ENCODE peak calls at places on chromosomes 6 and 20, in five cellular contexts. One of them, this sample, is unnamed. For H3K36me3, the result is how much of the 10 kb centered on the place peaks cover.

GRCh38 chr6:63121166-63121565 is 90.1 kb upstream of the FKBP1C start:
- DNase-seq in BE2C: no peak
- DNase-seq in A673: no peak
- DNase-seq in IMR-90: no peak
- DNase-seq in uterus: no peak
- DNase-seq in this sample: no peak

GRCh38 chr6:82283771-82284420 is 36.4 kb upstream of the IBTK start:
- DNase-seq in IMR-90: no peak
- DNase-seq in A673: no peak
- DNase-seq in BE2C: no peak
- DNase-seq in uterus: no peak
- DNase-seq in this sample: no peak

GRCh38 chr20:38727602-38728236 is 3.4 kb downstream of the SLC32A1 start:
- DNase-seq in uterus: no peak
- DNase-seq in BE2C: no peak
- DNase-seq in IMR-90: no peak
- DNase-seq in A673: no peak
- DNase-seq in this sample: no peak

GRCh38 chr6:130943738-130944137 is 116.5 kb downstream of the SMLR1 start:
- DNase-seq in A673: no peak
- DNase-seq in BE2C: no peak
- DNase-seq in IMR-90: no peak
- DNase-seq in uterus: no peak
- DNase-seq in this sample: no peak

GRCh38 chr20:56429496-56429895 is 17.4 kb downstream of the CASS4 start:
- DNase-seq in BE2C: no peak
- DNase-seq in IMR-90: peak
- DNase-seq in A673: no peak
- DNase-seq in uterus: no peak
- DNase-seq in this sample: no peak

GRCh38 chr6:32177182-32177787 is 920 bp upstream of the RNF5 start:
- DNase-seq in A673: peak
- DNase-seq in IMR-90: no peak
- DNase-seq in uterus: no peak
- DNase-seq in BE2C: peak
- DNase-seq in this sample: no peak

GRCh38 chr6:164322533-164322932 is 908.0 kb downstream of the QKI start:
- DNase-seq in IMR-90: no peak
- DNase-seq in BE2C: no peak
- DNase-seq in uterus: no peak
- DNase-seq in A673: peak
- DNase-seq in this sample: no peak

GRCh38 chr6:143545976-143546547 is 34.5 kb upstream of the FUCA2 start:
- DNase-seq in BE2C: no peak
- DNase-seq in A673: no peak
- DNase-seq in uterus: no peak
- DNase-seq in IMR-90: peak
- DNase-seq in this sample: no peak

GRCh38 chr20:52191132-52191435 is 495 bp downstream of the ZFP64 start:
- DNase-seq in IMR-90: peak
- DNase-seq in BE2C: no peak
- DNase-seq in A673: no peak
- DNase-seq in uterus: no peak
- DNase-seq in this sample: no peak

GRCh38 chr20:38046572-38046971 is 13.0 kb downstream of the RPRD1B start:
- DNase-seq in BE2C: no peak
- DNase-seq in uterus: no peak
- DNase-seq in IMR-90: no peak
- DNase-seq in A673: no peak
- DNase-seq in this sample: no peak

GRCh38 chr6:18343741-18344140 is 43.4 kb upstream of the RNF144B start:
- DNase-seq in A673: peak
- DNase-seq in IMR-90: peak
- DNase-seq in BE2C: no peak
- DNase-seq in uterus: no peak
- DNase-seq in this sample: no peak

GRCh38 chr6:76792394-76792793 is 670.9 kb downstream of the HTR1B start:
- DNase-seq in A673: no peak
- DNase-seq in IMR-90: peak
- DNase-seq in uterus: no peak
- DNase-seq in BE2C: no peak
- DNase-seq in this sample: no peak

GRCh38 chr6:46491201-46491788 is at the start of gene RCAN2:
- DNase-seq in IMR-90: peak
- DNase-seq in uterus: peak
- DNase-seq in BE2C: peak
- DNase-seq in A673: peak
- DNase-seq in this sample: peak

GRCh38 chr6:122459240-122459639 is 12.4 kb downstream of the SERINC1 start:
- DNase-seq in uterus: no peak
- DNase-seq in A673: no peak
- DNase-seq in IMR-90: peak
- DNase-seq in BE2C: no peak
- DNase-seq in this sample: no peak

GRCh38 chr6:27280064-27280539 is 32.0 kb downstream of the POM121L2 start:
- DNase-seq in BE2C: peak
- DNase-seq in A673: peak
- DNase-seq in IMR-90: peak
- DNase-seq in uterus: no peak
- DNase-seq in this sample: no peak

GRCh38 chr6:36727491-36728021 is 29.9 kb downstream of the RAB44 start:
- DNase-seq in BE2C: no peak
- DNase-seq in uterus: no peak
- DNase-seq in IMR-90: peak
- DNase-seq in A673: no peak
- DNase-seq in this sample: peak

GRCh38 chr20:37417857-37418501 is 72.0 kb downstream of the SRC start:
- DNase-seq in uterus: no peak
- DNase-seq in A673: no peak
- DNase-seq in IMR-90: peak
- DNase-seq in BE2C: no peak
- DNase-seq in this sample: no peak

GRCh38 chr6:75849329-75850025 is 100.4 kb downstream of the MYO6 start:
- DNase-seq in IMR-90: peak
- DNase-seq in BE2C: no peak
- DNase-seq in uterus: no peak
- DNase-seq in A673: no peak
- DNase-seq in this sample: no peak

GRCh38 chr6:70299456-70299855 is 3.4 kb downstream of the COL9A1 start:
- DNase-seq in uterus: no peak
- DNase-seq in IMR-90: peak
- DNase-seq in A673: peak
- DNase-seq in BE2C: no peak
- DNase-seq in this sample: no peak

GRCh38 chr6:7433211-7433610 is 43.6 kb downstream of the RIOK1 start:
- DNase-seq in BE2C: no peak
- DNase-seq in A673: no peak
- DNase-seq in IMR-90: no peak
- DNase-seq in uterus: no peak
- DNase-seq in this sample: no peak

GRCh38 chr20:46946796-46947195 is 52.2 kb downstream of the EYA2 start:
- DNase-seq in uterus: no peak
- DNase-seq in IMR-90: peak
- DNase-seq in BE2C: no peak
- DNase-seq in A673: no peak
- DNase-seq in this sample: no peak

GRCh38 chr6:16925461-16925860 is 164.2 kb upstream of the ATXN1 start:
- DNase-seq in IMR-90: peak
- DNase-seq in uterus: no peak
- DNase-seq in A673: no peak
- DNase-seq in BE2C: no peak
- DNase-seq in this sample: no peak

GRCh38 chr6:21026576-21027273 is 492.5 kb downstream of the CDKAL1 start:
- DNase-seq in IMR-90: peak
- DNase-seq in A673: no peak
- DNase-seq in uterus: no peak
- DNase-seq in BE2C: no peak
- DNase-seq in this sample: no peak

GRCh38 chr6:154619183-154619582 is 108.7 kb upstream of the CNKSR3 start:
- DNase-seq in BE2C: no peak
- DNase-seq in IMR-90: no peak
- DNase-seq in uterus: no peak
- DNase-seq in A673: no peak
- DNase-seq in this sample: no peak

GRCh38 chr6:132202569-132202968 is 198.7 kb downstream of the MOXD1 start:
- DNase-seq in A673: peak
- DNase-seq in IMR-90: peak
- DNase-seq in uterus: no peak
- DNase-seq in BE2C: no peak
- DNase-seq in this sample: no peak

DNA sequence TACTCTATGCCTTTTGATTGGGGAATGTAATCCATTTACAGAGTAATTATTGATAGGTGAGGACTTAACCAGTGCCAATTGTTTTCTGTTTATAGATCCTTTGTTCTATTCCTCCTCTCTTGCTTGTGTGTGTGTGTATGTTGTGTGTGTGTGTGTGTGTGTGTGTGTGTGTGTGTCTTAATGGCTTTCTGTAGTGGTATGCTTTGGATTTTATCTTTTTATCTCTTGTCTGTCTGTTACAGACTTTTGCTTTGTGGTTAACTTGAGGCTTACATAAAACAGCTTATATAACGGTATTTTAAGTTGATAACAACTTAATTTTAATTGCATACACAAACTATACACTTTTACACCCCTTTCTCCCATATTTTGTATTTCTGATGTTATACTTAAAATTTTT is 54.7 kb downstream of the CDC5L start:
- DNase-seq in uterus: no peak
- DNase-seq in BE2C: no peak
- DNase-seq in IMR-90: no peak
- DNase-seq in A673: no peak
- DNase-seq in this sample: no peak
- H3K36me3 ChIP-seq in uterus: under half
- H3K36me3 ChIP-seq in BE2C: under half
- H3K36me3 ChIP-seq in IMR-90: under half
- H3K36me3 ChIP-seq in A673: under half
- H3K36me3 ChIP-seq in this sample: half or more

DNA sequence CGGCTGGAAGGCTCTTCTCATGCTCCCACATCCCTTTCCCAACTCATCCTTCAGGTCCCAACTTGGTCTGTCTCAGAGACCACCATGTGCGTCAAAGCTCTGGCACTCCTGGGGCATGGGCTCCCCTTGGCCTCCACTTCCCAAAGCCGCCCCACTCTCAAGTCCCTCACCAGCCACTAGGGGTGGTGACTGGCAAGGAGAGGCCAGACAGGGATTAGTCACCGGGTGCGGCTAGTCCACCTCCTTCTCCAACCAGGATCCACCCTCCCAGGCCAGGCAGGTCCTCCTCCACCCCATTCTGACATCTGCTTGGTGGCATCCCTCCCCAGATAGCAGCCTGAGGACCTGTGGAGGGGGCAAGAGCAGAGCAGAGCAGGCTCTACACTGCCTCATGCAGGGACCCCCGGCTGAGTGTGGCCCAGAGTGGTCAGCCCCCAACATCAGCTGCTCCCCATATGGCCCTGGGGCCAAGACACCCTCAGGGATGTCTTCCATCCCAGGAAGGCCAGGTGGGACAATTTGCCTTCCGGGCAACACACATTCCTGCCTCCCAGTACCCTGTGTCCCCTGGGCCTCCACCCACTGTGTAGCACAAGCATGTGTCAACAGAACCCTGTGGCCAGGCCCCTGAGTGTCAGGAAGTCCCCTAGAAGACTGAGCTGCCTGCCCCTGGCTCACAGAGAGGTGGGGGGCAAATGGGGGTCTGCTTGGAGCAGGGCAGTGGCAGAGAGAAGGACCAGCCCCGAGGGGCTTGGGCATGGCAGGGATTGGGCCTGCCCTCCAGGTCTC is 29.2 kb downstream of the YTHDF1 start:
- DNase-seq in uterus: no peak
- DNase-seq in BE2C: no peak
- DNase-seq in A673: no peak
- DNase-seq in IMR-90: no peak
- DNase-seq in this sample: no peak
- TF ChIP-seq CTCF in uterus: no peak
- TF ChIP-seq CTCF in BE2C: peak
- TF ChIP-seq CTCF in A673: no peak
- TF ChIP-seq CTCF in IMR-90: no peak
- TF ChIP-seq CTCF in this sample: no peak

DNA sequence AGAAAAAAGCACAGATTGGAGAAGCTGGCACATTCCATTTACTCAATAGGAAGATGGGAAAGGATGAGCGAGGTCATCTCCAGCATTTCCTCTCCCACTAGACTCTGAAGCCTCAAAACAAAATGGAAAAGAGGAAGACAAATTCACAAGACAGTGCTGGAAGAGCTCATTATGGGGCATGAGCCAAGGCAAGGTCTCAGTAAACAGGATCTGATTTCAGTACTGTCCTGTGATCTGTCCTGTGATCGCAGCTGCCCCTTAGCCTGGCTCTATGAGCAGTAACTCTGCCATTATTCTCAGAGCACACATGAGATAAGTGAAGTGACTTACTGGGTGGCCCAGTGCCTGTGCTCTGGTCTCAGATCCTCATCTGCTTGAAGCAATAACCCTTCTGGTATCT is 68.1 kb upstream of the SLC4A11 start:
- DNase-seq in BE2C: no peak
- DNase-seq in A673: no peak
- DNase-seq in uterus: no peak
- DNase-seq in IMR-90: no peak
- DNase-seq in this sample: no peak
- H3K4me3 ChIP-seq in BE2C: no peak
- H3K4me3 ChIP-seq in A673: no peak
- H3K4me3 ChIP-seq in uterus: no peak
- H3K4me3 ChIP-seq in IMR-90: no peak
- H3K4me3 ChIP-seq in this sample: no peak

GRCh38 chr6:3742426-3743344 is 8.8 kb downstream of the PXDC1 start:
- DNase-seq in uterus: peak
- DNase-seq in IMR-90: peak
- DNase-seq in BE2C: peak
- DNase-seq in A673: peak
- DNase-seq in this sample: peak
- H3K36me3 ChIP-seq in uterus: under half
- H3K36me3 ChIP-seq in IMR-90: under half
- H3K36me3 ChIP-seq in BE2C: under half
- H3K36me3 ChIP-seq in A673: under half
- H3K36me3 ChIP-seq in this sample: under half

GRCh38 chr6:86193821-86194220 is 551.1 kb upstream of the SYNCRIP start:
- DNase-seq in IMR-90: no peak
- DNase-seq in A673: no peak
- DNase-seq in uterus: no peak
- DNase-seq in BE2C: no peak
- DNase-seq in this sample: no peak

DNA sequence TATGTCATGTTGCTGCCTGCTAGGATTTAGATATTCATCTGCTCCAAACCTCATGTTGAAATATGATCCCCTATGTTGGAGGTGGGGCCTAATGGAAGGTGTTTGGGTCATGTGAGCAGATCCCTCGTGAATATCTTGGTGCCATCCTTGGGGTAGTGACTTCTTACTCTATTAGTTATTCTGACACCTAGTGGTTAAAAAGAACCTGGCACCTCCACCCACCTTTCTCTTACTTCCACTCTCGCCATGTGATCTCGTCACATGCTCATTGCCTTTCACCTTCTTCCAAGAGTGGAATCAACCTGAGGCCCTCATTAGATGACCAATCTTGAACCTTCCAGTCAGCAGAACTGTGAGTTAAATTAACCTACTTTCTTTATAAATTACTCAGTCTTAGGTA is 549.4 kb upstream of the SYNCRIP start:
- DNase-seq in A673: peak
- DNase-seq in BE2C: peak
- DNase-seq in uterus: no peak
- DNase-seq in IMR-90: no peak
- DNase-seq in this sample: no peak
- TF ChIP-seq CTCF in A673: peak
- TF ChIP-seq CTCF in BE2C: peak
- TF ChIP-seq CTCF in uterus: no peak
- TF ChIP-seq CTCF in IMR-90: peak
- TF ChIP-seq CTCF in this sample: no peak

This sample was measured in heart right ventricle.